ENCODE peak calls at places on chromosome 11, in eight cellular contexts. V is colonic mucosa, L is SK-N-SH, W is cardiac fibroblast, M is fibroblast of mammary gland, D is spleen, H is AG09309, B is heart left ventricle. I is an unnamed sample.

GRCh38 chr11:72058416-72059034 is 21.8 kb downstream of the NUMA1 start:
- DNase-seq in M (no peak), B (no peak), V (no peak), D (no peak), L (no peak), W (no peak), H (no peak), I (peak)

GRCh38 chr11:35662061-35662648 is 420 bp upstream of the TRIM44 start:
- DNase-seq in H (no peak), M (peak), V (no peak), B (no peak), D (no peak), L (peak), W (no peak), I (no peak)

GRCh38 chr11:118878187-118878586 is 5.5 kb upstream of the CXCR5 start:
- DNase-seq in V (no peak), L (no peak), H (no peak), B (no peak), M (no peak), D (no peak), W (no peak), I (no peak)

GRCh38 chr11:17516551-17517150 is 27.6 kb downstream of the USH1C start:
- DNase-seq in W (no peak), H (no peak), B (no peak), M (no peak), D (no peak), V (no peak), L (no peak), I (no peak)

GRCh38 chr11:73931039-73931645 is 19.7 kb upstream of the DNAJB13 start:
- DNase-seq in V (peak), M (peak), B (peak), H (peak), D (no peak), L (peak), W (peak), I (peak)

GRCh38 chr11:104705475-104706195 is 192.6 kb downstream of the CASP12 start:
- DNase-seq in V (peak), M (no peak), H (no peak), D (peak), B (peak), L (no peak), W (peak), I (peak)

GRCh38 chr11:94791216-94791889 is 23.2 kb downstream of the AMOTL1 start:
- DNase-seq in H (no peak), V (no peak), D (no peak), L (no peak), M (no peak), W (peak), B (no peak), I (no peak)

GRCh38 chr11:132068556-132068955 is 698.1 kb downstream of the NTM start:
- DNase-seq in M (no peak), D (no peak), L (no peak), H (no peak), V (no peak), W (no peak), B (no peak), I (peak)

GRCh38 chr11:124898711-124899110 is 1.0 kb upstream of the ROBO4 start:
- DNase-seq in W (peak), L (peak), D (peak), V (no peak), H (no peak), B (peak), M (peak), I (peak)

GRCh38 chr11:126147268-126148111 is 64.0 kb downstream of the RPUSD4 start:
- DNase-seq in M (no peak), H (no peak), V (no peak), B (no peak), L (no peak), D (peak), W (no peak), I (no peak)

GRCh38 chr11:94909371-94909820 is 64.0 kb downstream of the CWC15 start:
- DNase-seq in L (no peak), D (no peak), V (no peak), W (no peak), H (no peak), M (peak), B (no peak), I (peak)

GRCh38 chr11:93517041-93517440 is 26.1 kb downstream of the SMCO4 start:
- DNase-seq in H (no peak), W (no peak), V (no peak), M (no peak), B (no peak), D (no peak), L (no peak), I (no peak)

GRCh38 chr11:2557381-2557780 is 112.6 kb downstream of the KCNQ1 start:
- DNase-seq in H (no peak), B (no peak), L (no peak), V (no peak), D (peak), M (no peak), W (no peak), I (no peak)

GRCh38 chr11:93870616-93871015 is 20.2 kb upstream of the VSTM5 start:
- DNase-seq in B (no peak), H (no peak), M (no peak), D (no peak), L (no peak), V (no peak), W (no peak), I (no peak)

GRCh38 chr11:10931761-10932700 is 74.2 kb upstream of the ZBED5 start:
- DNase-seq in H (no peak), W (peak), V (peak), B (no peak), D (no peak), L (no peak), M (no peak), I (no peak)

GRCh38 chr11:105000797-105001196 is 22.2 kb downstream of the CASP5 start:
- DNase-seq in H (no peak), M (peak), L (no peak), D (peak), V (no peak), B (no peak), W (no peak), I (no peak)

GRCh38 chr11:97445561-97445960 is 1055.7 kb downstream of the JRKL start:
- DNase-seq in W (peak), V (no peak), L (no peak), D (no peak), M (no peak), B (no peak), H (no peak), I (no peak)

GRCh38 chr11:127074151-127074761 is 73.7 kb upstream of the KIRREL3 start:
- DNase-seq in W (peak), D (no peak), L (peak), V (peak), H (peak), M (peak), B (peak), I (peak)

GRCh38 chr11:46747150-46747549 is 28.1 kb downstream of the F2 start:
- DNase-seq in W (no peak), D (no peak), L (no peak), H (no peak), V (no peak), B (no peak), M (no peak), I (no peak)

GRCh38 chr11:46475926-46476545 is 84.5 kb upstream of the CHRM4 start:
- DNase-seq in B (no peak), H (no peak), L (no peak), V (no peak), W (no peak), M (no peak), D (no peak), I (no peak)

GRCh38 chr11:124600924-124601323 is 10.3 kb upstream of the PANX3 start:
- DNase-seq in V (no peak), B (no peak), L (no peak), D (no peak), M (no peak), W (no peak), H (no peak), I (no peak)

GRCh38 chr11:45890886-45891550 is 5.6 kb downstream of the MAPK8IP1 start:
- DNase-seq in B (no peak), L (peak), M (no peak), W (no peak), V (no peak), H (no peak), D (no peak), I (no peak)

GRCh38 chr11:9139628-9140357 is 48.4 kb upstream of the SCUBE2 start:
- DNase-seq in W (no peak), D (no peak), M (no peak), V (no peak), L (no peak), B (no peak), H (no peak), I (no peak)

GRCh38 chr11:124069429-124070401 is 28.6 kb upstream of the OR10G7 start:
- DNase-seq in V (peak), W (peak), D (peak), B (no peak), H (peak), L (peak), M (peak), I (peak)

GRCh38 chr11:8604078-8604723 is 10.2 kb upstream of the STK33 start:
- DNase-seq in L (peak), W (peak), D (no peak), B (peak), M (peak), V (peak), H (peak), I (peak)

GRCh38 chr11:86149813-86150212 is 80.9 kb upstream of the PICALM start:
- DNase-seq in V (no peak), H (no peak), W (no peak), B (no peak), M (no peak), L (no peak), D (no peak), I (no peak)

GRCh38 chr11:74462009-74462408 is 5.3 kb downstream of the KCNE3 start:
- DNase-seq in V (peak), B (peak), M (peak), L (no peak), D (peak), H (no peak), W (peak), I (peak)

GRCh38 chr11:134592391-134592990 is 180.4 kb upstream of the B3GAT1 start:
- DNase-seq in H (no peak), V (peak), W (no peak), M (peak), L (peak), B (no peak), D (no peak), I (no peak)
- TF ChIP-seq CTCF in H (no peak), V (peak), W (no peak), M (peak), L (no peak), B (peak), D (no peak), I (no peak)

GRCh38 chr11:637333-637592 is 194 bp downstream of the DRD4 start:
- DNase-seq in M (no peak), D (no peak), W (no peak), H (no peak), L (peak), B (no peak), V (no peak), I (no peak)

GRCh38 chr11:638616-639323 is 1.7 kb downstream of the DRD4 start:
- DNase-seq in V (no peak), H (no peak), W (no peak), B (no peak), D (no peak), L (peak), M (no peak), I (no peak)

GRCh38 chr11:636511-637332 is at the start of gene DRD4:
- DNase-seq in D (no peak), V (no peak), L (peak), B (no peak), W (peak), M (no peak), H (no peak), I (peak)

GRCh38 chr11:637593-638507 is 781 bp downstream of the DRD4 start:
- DNase-seq in H (no peak), B (no peak), L (peak), W (no peak), M (no peak), D (no peak), V (no peak), I (no peak)

GRCh38 chr11:635945-636510 is 1.0 kb upstream of the DRD4 start:
- DNase-seq in V (no peak), D (no peak), W (no peak), M (no peak), B (no peak), L (peak), H (no peak), I (no peak)
- H3K4me3 ChIP-seq in V (no peak), D (no peak), W (no peak), M (no peak), B (no peak), L (no peak), H (no peak), I (no peak)

GRCh38 chr11:22828373-22828772 is 1.2 kb downstream of the SVIP start:
- DNase-seq in H (no peak), L (peak), D (no peak), M (no peak), V (no peak), B (no peak), W (no peak), I (no peak)

GRCh38 chr11:22829231-22830081 is at the start of gene SVIP:
- DNase-seq in H (peak), L (peak), M (peak), B (peak), D (peak), W (peak), V (peak), I (peak)

GRCh38 chr11:22832315-22833041 is 2.9 kb upstream of the SVIP start:
- DNase-seq in B (no peak), V (no peak), D (no peak), W (no peak), M (peak), L (no peak), H (no peak), I (no peak)

GRCh38 chr11:22830082-22830414 is 447 bp upstream of the SVIP start:
- DNase-seq in D (no peak), M (no peak), H (no peak), B (no peak), V (no peak), W (no peak), L (no peak), I (no peak)
- TF ChIP-seq CTCF in D (no peak), M (no peak), H (no peak), B (no peak), V (no peak), W (no peak), L (no peak), I (no peak)

GRCh38 chr11:66744485-66745355 is 15.7 kb upstream of the SPTBN2 start:
- DNase-seq in B (peak), V (peak), M (peak), L (peak), W (peak), D (peak), H (no peak), I (peak)

GRCh38 chr11:66745356-66746235 is 16.6 kb upstream of the SPTBN2 start:
- DNase-seq in B (no peak), V (peak), W (no peak), D (peak), M (no peak), L (no peak), H (no peak), I (no peak)

GRCh38 chr11:66747480-66747879 is 18.5 kb upstream of the SPTBN2 start:
- DNase-seq in V (no peak), B (no peak), H (no peak), D (no peak), M (no peak), L (no peak), W (no peak), I (no peak)

GRCh38 chr11:66739983-66740382 is 11.0 kb upstream of the SPTBN2 start:
- DNase-seq in B (no peak), H (peak), W (no peak), V (no peak), L (no peak), D (no peak), M (peak), I (peak)

GRCh38 chr11:66743271-66743968 is 14.4 kb upstream of the SPTBN2 start:
- DNase-seq in H (no peak), D (no peak), V (peak), M (no peak), W (no peak), L (no peak), B (no peak), I (no peak)
- H3K4me3 ChIP-seq in H (no peak), D (no peak), V (peak), M (no peak), W (no peak), L (peak), B (peak), I (no peak)

GRCh38 chr11:79229047-79229446 is 211.8 kb downstream of the TENM4 start:
- DNase-seq in D (no peak), B (no peak), V (no peak), W (no peak), L (no peak), M (peak), H (no peak), I (no peak)
- TF ChIP-seq CTCF in D (no peak), B (no peak), V (no peak), W (no peak), L (no peak), M (no peak), H (no peak), I (no peak)

DNA sequence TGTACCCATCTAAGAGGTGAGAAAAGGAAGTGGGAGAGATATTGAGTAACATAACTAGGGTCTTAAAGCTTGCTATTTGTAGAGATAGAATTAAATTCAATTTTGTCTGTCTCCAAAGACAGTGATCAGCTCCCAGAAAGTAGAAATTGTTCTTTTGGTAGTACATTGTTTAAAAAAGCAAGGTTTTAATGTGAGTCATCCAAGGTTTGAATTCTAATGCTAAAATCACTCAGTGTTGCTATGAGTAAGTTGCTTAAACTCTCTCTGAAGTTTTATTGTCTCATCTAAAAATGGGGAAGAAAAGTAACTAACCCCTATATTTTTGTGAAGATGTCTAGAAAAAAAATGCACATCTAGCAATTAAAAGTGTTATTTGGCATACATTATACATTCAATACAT is 1004.5 kb upstream of the CCDC90B start:
- DNase-seq in V (no peak), H (no peak), W (no peak), M (peak), B (no peak), D (no peak), L (no peak), I (peak)
- H3K4me3 ChIP-seq in V (no peak), H (no peak), W (no peak), M (no peak), B (no peak), D (no peak), L (no peak), I (no peak)

DNA sequence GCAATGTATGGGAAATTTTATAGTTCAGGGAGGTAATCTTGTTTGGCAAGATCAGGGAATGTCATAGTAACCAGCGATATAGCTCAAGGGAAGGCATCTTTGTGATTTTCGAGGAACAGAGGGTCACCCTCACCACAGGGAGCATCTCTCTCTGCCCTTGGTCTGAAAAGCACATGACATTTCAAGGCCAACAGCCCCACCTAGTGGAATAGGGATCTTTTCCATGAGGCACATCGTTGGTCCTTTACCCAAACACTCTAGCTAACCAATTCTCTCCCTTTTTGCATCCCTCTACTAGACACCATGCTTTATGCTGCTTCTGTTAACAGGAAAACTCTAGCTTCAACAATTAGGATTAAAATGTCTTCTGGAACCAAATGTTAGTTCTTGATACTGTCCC is 179.0 kb downstream of the GRM5 start:
- DNase-seq in V (peak), L (peak), D (no peak), M (peak), B (no peak), W (peak), H (no peak), I (peak)
- TF ChIP-seq CTCF in V (no peak), L (peak), D (no peak), M (peak), B (no peak), W (peak), H (peak), I (peak)

GRCh38 chr11:65185166-65185565 is 3.4 kb downstream of the CAPN1 start:
- DNase-seq in W (no peak), L (no peak), B (no peak), H (no peak), V (no peak), D (no peak), M (no peak), I (no peak)
- H3K4me3 ChIP-seq in W (no peak), L (no peak), B (no peak), H (no peak), V (no peak), D (no peak), M (no peak), I (no peak)

I was measured in AG10803.